ENCODE peak calls at places on chromosomes 1 and 21, in eight cellular contexts. B, W, J, O, E, C, H and Q are unnamed samples.

GRCh38 chr1:200038645-200038986 is 11.1 kb downstream of the NR5A2 start:
- DNase-seq in H (no peak), C (no peak), W (no peak), E (no peak), J (no peak), O (no peak), B (no peak), Q (no peak)

GRCh38 chr1:180815188-180815587 is 97.5 kb upstream of the KIAA1614 start:
- DNase-seq in J (no peak), H (no peak), W (no peak), O (no peak), B (no peak), E (no peak), C (no peak), Q (no peak)

GRCh38 chr1:88052162-88052561 is 631.9 kb upstream of the PKN2 start:
- DNase-seq in E (no peak), O (no peak), J (no peak), W (no peak), B (no peak), C (no peak), H (no peak), Q (no peak)

GRCh38 chr1:204520834-204521709 is 4.9 kb downstream of the MDM4 start:
- DNase-seq in O (peak), B (no peak), E (peak), C (peak), H (no peak), J (peak), W (no peak), Q (no peak)

GRCh38 chr1:224497714-224498573 is 63.3 kb upstream of the WDR26 start:
- DNase-seq in C (no peak), W (peak), J (peak), E (peak), H (no peak), O (no peak), B (no peak), Q (no peak)

GRCh38 chr1:214102907-214103306 is 115.1 kb downstream of the PROX1 start:
- DNase-seq in B (no peak), O (no peak), E (peak), H (no peak), C (peak), J (peak), W (no peak), Q (no peak)

GRCh38 chr1:100773444-100773843 is 53.9 kb downstream of the VCAM1 start:
- DNase-seq in C (no peak), J (no peak), O (no peak), B (no peak), H (no peak), W (no peak), E (no peak), Q (no peak)

GRCh38 chr1:9518454-9518998 is 20.7 kb upstream of the SLC25A33 start:
- DNase-seq in B (no peak), W (no peak), O (no peak), C (no peak), E (no peak), J (no peak), H (no peak), Q (no peak)

GRCh38 chr1:182615468-182616129 is 11.4 kb upstream of the RGS16 start:
- DNase-seq in J (no peak), W (no peak), B (peak), C (no peak), H (peak), O (no peak), E (no peak), Q (peak)

GRCh38 chr1:48654606-48655210 is 122.0 kb downstream of the BEND5 start:
- DNase-seq in W (no peak), H (no peak), E (no peak), O (no peak), B (no peak), J (no peak), C (no peak), Q (no peak)

GRCh38 chr1:10378071-10378841 is 20.6 kb upstream of the PGD start:
- DNase-seq in J (peak), H (peak), B (no peak), C (no peak), W (no peak), O (no peak), E (no peak), Q (no peak)

GRCh38 chr1:46697053-46697452 is 21.9 kb downstream of the EFCAB14 start:
- DNase-seq in W (no peak), H (no peak), E (no peak), C (no peak), J (no peak), O (no peak), B (no peak), Q (no peak)

GRCh38 chr1:10888791-10889627 is 92.6 kb upstream of the CASZ1 start:
- DNase-seq in E (no peak), O (no peak), B (no peak), C (no peak), W (no peak), H (no peak), J (no peak), Q (no peak)

GRCh38 chr1:2199042-2199810 is 4.7 kb upstream of the FAAP20 start:
- DNase-seq in E (no peak), W (peak), O (peak), C (peak), H (peak), B (peak), J (peak), Q (peak)

GRCh38 chr1:174713796-174714195 is 266.0 kb downstream of the GPR52 start:
- DNase-seq in W (no peak), B (no peak), C (peak), O (no peak), E (no peak), J (peak), H (no peak), Q (no peak)

GRCh38 chr1:119771770-119772169 is 3.1 kb upstream of the HMGCS2 start:
- DNase-seq in J (no peak), O (no peak), W (no peak), H (no peak), B (no peak), C (no peak), E (no peak), Q (no peak)

GRCh38 chr1:43912607-43913006 is 21.0 kb upstream of the ARTN start:
- DNase-seq in E (no peak), B (no peak), H (no peak), W (peak), C (no peak), O (no peak), J (no peak), Q (no peak)

GRCh38 chr1:30664103-30664755 is 59.2 kb downstream of the MATN1 start:
- DNase-seq in J (no peak), B (no peak), C (no peak), W (no peak), H (peak), O (no peak), E (no peak), Q (no peak)

GRCh38 chr1:991895-992294 is 8.0 kb downstream of the HES4 start:
- DNase-seq in E (no peak), J (no peak), W (no peak), H (no peak), O (no peak), B (no peak), C (no peak), Q (no peak)

GRCh38 chr1:202987255-202987654 is 19.9 kb upstream of the TMEM183A start:
- DNase-seq in O (no peak), J (no peak), B (no peak), C (no peak), H (no peak), W (no peak), E (no peak), Q (no peak)

GRCh38 chr1:93021539-93022134 is 57.4 kb upstream of the MTF2 start:
- DNase-seq in O (no peak), J (peak), E (peak), B (no peak), C (peak), W (no peak), H (no peak), Q (no peak)

GRCh38 chr1:19343617-19344350 is 31.7 kb downstream of the SLC66A1 start:
- DNase-seq in E (no peak), W (no peak), C (no peak), H (no peak), J (no peak), O (no peak), B (no peak), Q (no peak)

GRCh38 chr1:36883315-36883949 is 150.9 kb downstream of the GRIK3 start:
- DNase-seq in J (no peak), O (no peak), C (no peak), B (peak), E (no peak), W (no peak), H (no peak), Q (no peak)

GRCh38 chr1:207959141-207959825 is 48.4 kb upstream of the CD34 start:
- DNase-seq in J (no peak), O (no peak), H (peak), C (no peak), B (peak), W (peak), E (no peak), Q (peak)

GRCh38 chr1:60970081-60970509 is 112.3 kb upstream of the NFIA start:
- DNase-seq in C (peak), E (peak), H (no peak), J (no peak), W (no peak), O (no peak), B (no peak), Q (no peak)

GRCh38 chr1:212127219-212127618 is 91.7 kb downstream of the DTL start:
- DNase-seq in W (no peak), E (no peak), J (no peak), O (no peak), C (no peak), H (no peak), B (no peak), Q (no peak)

GRCh38 chr1:16922885-16923431 is 1.2 kb downstream of the CROCC start:
- DNase-seq in O (no peak), J (no peak), C (no peak), H (no peak), B (no peak), W (no peak), E (no peak), Q (no peak)

GRCh38 chr1:25707280-25708016 is 90.9 kb downstream of the MAN1C1 start:
- DNase-seq in H (no peak), J (no peak), W (peak), B (no peak), C (no peak), E (no peak), O (no peak), Q (no peak)

GRCh38 chr1:56301791-56302190 is 277.6 kb downstream of the PLPP3 start:
- DNase-seq in J (peak), E (peak), O (no peak), C (no peak), B (no peak), H (no peak), W (no peak), Q (no peak)

GRCh38 chr1:27539901-27540861 is 50.2 kb upstream of the WASF2 start:
- DNase-seq in E (peak), O (no peak), J (peak), H (no peak), C (peak), B (no peak), W (peak), Q (no peak)

GRCh38 chr1:6601865-6602668 is 602 bp downstream of the KLHL21 start:
- DNase-seq in W (peak), J (no peak), O (no peak), B (no peak), C (no peak), H (no peak), E (no peak), Q (no peak)

GRCh38 chr1:31583082-31583994 is 7.0 kb downstream of the TINAGL1 start:
- DNase-seq in W (no peak), O (no peak), J (no peak), C (no peak), E (no peak), B (no peak), H (no peak), Q (no peak)

GRCh38 chr1:23108918-23109533 is 59.6 kb downstream of the LUZP1 start:
- DNase-seq in E (no peak), J (no peak), W (no peak), O (no peak), C (no peak), H (no peak), B (no peak), Q (no peak)

GRCh38 chr21:32772281-32773047 is 909 bp upstream of the PAXBP1 start:
- DNase-seq in B (peak), C (no peak), O (no peak), H (no peak), J (no peak), W (peak), E (peak), Q (no peak)

GRCh38 chr1:28127617-28128257 is 39.3 kb upstream of the EYA3 start:
- DNase-seq in E (no peak), O (no peak), H (no peak), J (no peak), W (no peak), B (no peak), C (peak), Q (no peak)

GRCh38 chr1:74570797-74571492 is 58.5 kb upstream of the LRRC53 start:
- DNase-seq in C (no peak), O (no peak), E (no peak), H (no peak), B (no peak), W (no peak), J (no peak), Q (no peak)

GRCh38 chr1:246784621-246785535 is 60.7 kb downstream of the SCCPDH start:
- DNase-seq in H (no peak), B (peak), W (peak), E (no peak), J (peak), C (no peak), O (no peak), Q (no peak)

GRCh38 chr1:228142616-228143203 is 2.6 kb downstream of the GUK1 start:
- DNase-seq in E (no peak), J (no peak), H (no peak), C (no peak), W (no peak), B (no peak), O (no peak), Q (no peak)

GRCh38 chr1:62918706-62919105 is 134.8 kb downstream of the ATG4C start:
- DNase-seq in C (no peak), W (no peak), H (no peak), O (no peak), B (no peak), J (no peak), E (no peak), Q (no peak)